ENCODE peak calls at places on chromosome 3, in five cellular contexts. J, D, X, V and W are unnamed samples. For H3K4me1 and H3K36me3, the result is how much of the 10 kb centered on the place peaks cover.

GRCh38 chr3:4848176-4848575 is 131.1 kb upstream of the BHLHE40 start:
- DNase-seq in X (no peak), V (no peak), D (no peak), J (no peak), W (no peak)

GRCh38 chr3:190053919-190054672 is 66.6 kb downstream of the P3H2 start:
- DNase-seq in V (no peak), D (no peak), J (no peak), X (peak), W (no peak)

GRCh38 chr3:82745544-82745943 is 984.1 kb upstream of the GBE1 start:
- DNase-seq in D (no peak), X (no peak), V (no peak), J (no peak), W (no peak)

GRCh38 chr3:158718490-158719170 is 13.6 kb downstream of the RARRES1 start:
- DNase-seq in D (no peak), V (no peak), X (peak), J (no peak), W (peak)

GRCh38 chr3:194163697-194164096 is 27.7 kb downstream of the HES1 start:
- DNase-seq in X (no peak), V (no peak), D (no peak), J (no peak), W (no peak)

GRCh38 chr3:23112491-23112890 is 90.6 kb upstream of the UBE2E2 start:
- DNase-seq in J (no peak), X (no peak), V (no peak), D (no peak), W (peak)

GRCh38 chr3:35987386-35987785 is 348.1 kb downstream of the ARPP21 start:
- DNase-seq in J (no peak), X (no peak), V (no peak), D (no peak), W (no peak)

GRCh38 chr3:185813691-185814215 is 11.1 kb downstream of the IGF2BP2 start:
- DNase-seq in J (no peak), D (no peak), X (peak), V (no peak), W (no peak)

GRCh38 chr3:12198301-12198700 is 39.6 kb upstream of the TIMP4 start:
- DNase-seq in D (no peak), X (peak), V (no peak), J (no peak), W (no peak)

GRCh38 chr3:189508784-189509489 is 122.3 kb upstream of the TP63 start:
- DNase-seq in V (no peak), X (no peak), D (no peak), J (no peak), W (no peak)

GRCh38 chr3:128113817-128114794 is 9.5 kb downstream of the RUVBL1 start:
- DNase-seq in J (no peak), D (no peak), X (no peak), V (no peak), W (peak)

GRCh38 chr3:29145370-29145769 is 135.5 kb upstream of the RBMS3 start:
- DNase-seq in X (no peak), V (no peak), D (no peak), J (no peak), W (no peak)

GRCh38 chr3:184786271-184787010 is 25.5 kb upstream of the VPS8 start:
- DNase-seq in J (peak), V (no peak), D (no peak), X (peak), W (peak)

GRCh38 chr3:87836026-87836425 is 222.8 kb downstream of the CGGBP1 start:
- DNase-seq in D (no peak), X (no peak), J (no peak), V (no peak), W (no peak)

GRCh38 chr3:112472676-112473075 is 26.6 kb downstream of the BTLA start:
- DNase-seq in X (no peak), D (no peak), J (no peak), V (no peak), W (no peak)

GRCh38 chr3:128311441-128311844 is 155.2 kb downstream of the DNAJB8 start:
- DNase-seq in X (no peak), J (no peak), D (no peak), V (no peak), W (no peak)

GRCh38 chr3:157104928-157105652 is 54.9 kb downstream of the CCNL1 start:
- DNase-seq in X (no peak), D (no peak), J (no peak), V (no peak), W (peak)

GRCh38 chr3:25040739-25041138 is 387.3 kb upstream of the RARB start:
- DNase-seq in V (no peak), X (peak), J (no peak), D (no peak), W (no peak)

GRCh38 chr3:149476135-149476684 is 1.7 kb downstream of the TM4SF4 start:
- DNase-seq in V (no peak), J (no peak), D (no peak), X (no peak), W (no peak)

GRCh38 chr3:2511356-2511755 is 412.7 kb downstream of the CNTN4 start:
- DNase-seq in J (no peak), X (no peak), V (no peak), D (no peak), W (no peak)

GRCh38 chr3:180926526-180926925 is 14.1 kb downstream of the FXR1 start:
- DNase-seq in V (no peak), D (no peak), X (no peak), J (no peak), W (no peak)

GRCh38 chr3:20225769-20226168 is 39.8 kb upstream of the SGO1 start:
- DNase-seq in X (peak), V (no peak), D (no peak), J (no peak), W (no peak)

GRCh38 chr3:146598486-146598885 is 6.7 kb downstream of the PLSCR5 start:
- DNase-seq in V (no peak), X (no peak), D (no peak), J (no peak), W (no peak)

GRCh38 chr3:193572426-193572908 is 17.8 kb upstream of the ATP13A4 start:
- DNase-seq in J (peak), D (peak), V (peak), X (peak), W (peak)

GRCh38 chr3:123605789-123606234 is 21.0 kb upstream of the HACD2 start:
- DNase-seq in J (no peak), D (no peak), X (no peak), V (no peak), W (no peak)

GRCh38 chr3:110521019-110521418 is 550.6 kb upstream of the NECTIN3 start:
- DNase-seq in X (peak), D (no peak), J (no peak), V (no peak), W (no peak)

GRCh38 chr3:28151207-28151550 is 90.2 kb upstream of the CMC1 start:
- DNase-seq in V (no peak), X (no peak), D (no peak), J (no peak), W (no peak)

GRCh38 chr3:191963182-191963581 is 502.2 kb downstream of the PYDC2 start:
- DNase-seq in J (no peak), D (no peak), X (no peak), V (no peak), W (no peak)

GRCh38 chr3:61522064-61522463 is 39.3 kb upstream of the PTPRG start:
- DNase-seq in J (no peak), D (no peak), V (no peak), X (no peak), W (no peak)

GRCh38 chr3:61522629-61523028 is 38.7 kb upstream of the PTPRG start:
- DNase-seq in X (peak), D (no peak), J (no peak), V (no peak), W (no peak)

GRCh38 chr3:61521229-61521628 is 40.1 kb upstream of the PTPRG start:
- DNase-seq in J (no peak), X (no peak), D (no peak), V (no peak), W (no peak)

GRCh38 chr3:61518590-61518989 is 42.8 kb upstream of the PTPRG start:
- DNase-seq in J (no peak), V (no peak), D (no peak), X (peak), W (no peak)
- H3K4me1 ChIP-seq in J (under half), V (under half), D (under half), X (under half), W (under half)

GRCh38 chr3:187728248-187728647 is 17.0 kb downstream of the BCL6 start:
- DNase-seq in X (no peak), V (no peak), J (no peak), D (no peak), W (no peak)
- H3K36me3 ChIP-seq in X (under half), V (half or more), J (half or more), D (under half), W (under half)

GRCh38 chr3:52544937-52545336 is 8.5 kb downstream of the UQCC5 start:
- DNase-seq in D (no peak), X (no peak), V (no peak), J (no peak), W (no peak)

GRCh38 chr3:52551118-52551517 is 14.7 kb downstream of the UQCC5 start:
- DNase-seq in J (no peak), D (no peak), X (no peak), V (no peak), W (no peak)

GRCh38 chr3:52547143-52547542 is 10.7 kb downstream of the UQCC5 start:
- DNase-seq in J (no peak), X (no peak), D (no peak), V (no peak), W (no peak)

GRCh38 chr3:52541050-52541449 is 4.6 kb downstream of the UQCC5 start:
- DNase-seq in X (no peak), V (no peak), D (no peak), J (no peak), W (no peak)

DNA sequence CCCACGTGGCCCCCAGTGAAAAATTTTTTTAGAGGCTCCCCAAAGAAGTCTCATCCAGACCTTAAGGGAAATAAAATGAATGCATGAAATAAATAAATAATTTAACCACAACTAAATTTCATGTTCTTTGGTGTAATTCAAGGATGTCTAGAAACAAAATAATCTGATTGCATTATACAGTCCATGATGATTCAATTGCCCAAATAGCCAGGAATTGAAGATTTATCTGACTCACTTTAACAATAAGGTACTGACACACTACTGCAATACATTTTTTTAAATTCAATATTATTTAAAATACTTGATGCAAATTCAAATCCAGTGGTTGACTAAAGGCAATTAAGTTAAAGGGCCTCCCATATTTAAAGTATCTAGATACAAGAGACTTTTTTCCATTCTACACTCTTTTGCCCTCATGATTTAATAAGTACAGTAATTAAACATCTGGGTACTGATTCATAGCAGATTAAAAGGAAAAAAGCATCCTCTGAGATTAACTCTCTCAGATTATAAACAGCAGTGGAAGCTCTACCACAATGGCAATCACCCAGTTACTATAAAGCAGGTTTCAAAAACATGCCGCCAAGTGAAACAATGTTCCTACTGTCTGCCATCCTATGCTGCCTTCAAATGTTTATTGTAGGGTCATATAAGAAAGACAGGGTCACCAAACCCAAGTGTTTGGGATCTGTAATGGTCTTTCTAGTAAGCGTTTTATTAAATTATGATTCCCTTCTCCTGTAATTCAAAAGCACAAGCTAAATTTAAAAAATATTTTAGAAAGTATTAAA is 9.9 kb downstream of the UQCC5 start:
- DNase-seq in J (no peak), V (no peak), X (no peak), D (no peak), W (no peak)
- H3K27ac ChIP-seq in J (no peak), V (no peak), X (no peak), D (no peak), W (no peak)

GRCh38 chr3:133589503-133589902 is 16.0 kb downstream of the CDV3 start:
- DNase-seq in V (no peak), J (no peak), X (no peak), D (no peak), W (no peak)

GRCh38 chr3:133591271-133591742 is 17.8 kb downstream of the CDV3 start:
- DNase-seq in V (no peak), J (no peak), D (no peak), X (no peak), W (no peak)

GRCh38 chr3:133588035-133588434 is 14.5 kb downstream of the CDV3 start:
- DNase-seq in V (no peak), X (no peak), D (no peak), J (no peak), W (no peak)

GRCh38 chr3:133592843-133593242 is 19.4 kb downstream of the CDV3 start:
- DNase-seq in X (no peak), D (peak), V (no peak), J (no peak), W (peak)

DNA sequence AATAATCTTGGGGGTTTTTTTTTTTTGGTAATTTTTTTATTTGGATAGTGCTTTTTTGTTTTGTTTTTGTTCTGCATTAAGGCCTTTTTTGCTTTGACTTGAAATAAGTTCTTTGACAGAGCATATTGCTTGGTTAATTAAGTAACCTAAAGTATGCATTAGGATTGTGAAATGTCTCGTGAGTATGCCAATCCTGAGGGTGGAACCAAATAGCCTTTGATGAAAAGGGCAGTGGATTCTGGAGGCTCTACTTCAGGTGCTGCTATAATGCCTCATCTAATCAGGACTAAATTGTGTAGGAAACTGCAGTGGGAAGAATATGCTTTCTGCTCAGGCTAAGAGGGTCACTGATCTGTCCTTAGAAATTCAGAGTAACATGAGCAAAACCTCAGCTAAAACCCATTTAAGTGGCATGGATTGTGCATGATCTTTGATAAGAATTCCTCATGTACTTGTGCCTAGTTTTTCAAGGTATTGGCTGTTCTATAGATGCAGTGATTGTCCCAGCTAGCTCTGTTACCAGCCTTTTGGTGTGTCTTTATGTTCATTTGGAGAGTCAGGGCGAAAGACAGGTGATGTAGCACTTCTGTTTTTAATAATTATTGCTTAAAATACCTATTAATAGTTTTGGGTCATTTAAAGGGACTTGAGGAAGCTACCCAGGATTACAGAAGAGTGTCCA is 15.4 kb downstream of the CDV3 start:
- DNase-seq in X (no peak), V (no peak), J (no peak), D (no peak), W (no peak)
- H3K4me1 ChIP-seq in X (under half), V (under half), J (under half), D (under half), W (under half)

GRCh38 chr3:13349823-13350222 is 70.3 kb downstream of the NUP210 start:
- DNase-seq in D (no peak), J (no peak), X (no peak), V (no peak), W (no peak)

GRCh38 chr3:13352621-13353131 is 67.4 kb downstream of the NUP210 start:
- DNase-seq in J (no peak), V (no peak), X (no peak), D (no peak), W (no peak)

GRCh38 chr3:13357074-13357473 is 63.0 kb downstream of the NUP210 start:
- DNase-seq in X (no peak), J (no peak), V (no peak), D (no peak), W (no peak)

GRCh38 chr3:13358051-13358450 is 62.1 kb downstream of the NUP210 start:
- DNase-seq in J (no peak), V (no peak), X (no peak), D (no peak), W (no peak)

GRCh38 chr3:13353936-13354542 is 66.1 kb downstream of the NUP210 start:
- DNase-seq in D (no peak), V (no peak), X (no peak), J (no peak), W (no peak)
- H3K36me3 ChIP-seq in D (half or more), V (half or more), X (under half), J (half or more), W (under half)

DNA sequence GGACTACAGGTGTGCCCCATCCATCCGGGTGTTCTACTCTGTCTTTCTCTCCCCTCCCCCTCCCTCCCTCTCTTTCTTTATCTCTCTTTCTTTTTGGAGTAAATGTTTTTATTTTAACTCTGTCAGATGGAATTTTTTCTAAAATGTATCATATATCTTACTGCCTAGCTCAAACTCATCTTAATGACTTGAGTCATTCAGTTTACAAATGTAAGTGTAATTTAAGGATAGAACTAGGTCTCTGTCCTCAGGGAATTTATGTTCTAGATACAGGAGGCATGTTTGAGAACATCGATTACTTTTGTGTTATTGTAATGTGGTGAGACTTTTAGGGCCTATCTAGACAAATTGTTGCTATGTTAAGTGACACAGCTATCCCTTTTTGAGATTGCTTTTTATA is 3.5 kb downstream of the TBC1D23 start:
- DNase-seq in D (no peak), J (no peak), V (no peak), X (no peak), W (no peak)
- H3K27ac ChIP-seq in D (no peak), J (no peak), V (no peak), X (no peak), W (no peak)

DNA sequence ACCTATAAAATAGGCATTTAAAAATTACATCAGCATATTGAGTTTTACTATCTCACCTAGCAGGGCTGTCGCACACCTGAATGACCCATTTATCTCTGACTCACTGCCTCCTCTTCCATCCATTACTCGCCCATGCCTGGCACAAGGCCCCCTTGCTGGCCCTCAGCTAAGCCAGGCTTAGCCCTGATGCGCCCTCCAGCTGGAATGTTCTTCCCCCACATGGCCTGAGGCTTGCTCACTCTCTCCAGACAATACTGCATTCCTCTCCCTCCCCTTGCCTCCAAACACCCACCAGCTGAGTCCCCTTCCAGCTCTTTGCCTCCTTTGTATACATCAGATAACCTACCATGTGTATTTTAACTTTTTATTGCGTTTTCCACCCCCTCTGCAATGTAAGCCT is 7.2 kb downstream of the SH3BP5 start:
- DNase-seq in D (no peak), J (no peak), X (no peak), V (no peak), W (no peak)
- H3K4me1 ChIP-seq in D (half or more), J (half or more), X (under half), V (under half), W (under half)

DNA sequence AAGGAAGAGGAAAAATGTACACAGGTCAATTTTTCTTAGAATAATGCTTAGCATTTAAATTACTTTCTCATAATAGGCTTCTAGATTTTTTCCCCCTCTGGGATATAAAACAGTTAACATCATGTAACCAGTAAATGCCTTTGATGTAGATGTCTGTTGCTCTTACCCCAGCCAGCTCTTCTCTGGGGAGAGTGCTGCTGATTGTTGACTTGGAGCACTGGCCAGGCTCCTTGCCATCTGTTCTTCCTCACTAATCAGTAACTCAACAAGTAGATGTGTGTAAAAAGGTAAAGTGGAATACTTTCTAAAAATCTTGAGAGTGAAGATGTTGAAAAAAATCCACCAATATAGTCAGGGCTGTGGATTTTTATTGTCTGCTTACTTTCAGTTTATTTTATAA is 42.2 kb downstream of the RIOX2 start:
- DNase-seq in J (no peak), X (no peak), V (no peak), D (no peak), W (no peak)
- H3K36me3 ChIP-seq in J (half or more), X (under half), V (half or more), D (under half), W (under half)